ENCODE peak calls at places on chromosomes 16 and 17, in six cellular contexts. M is H9; D is naive B cell; T is activated T-helper 1 cell treated with anti-CD3 and anti-CD28 coated beads, Interleukin-12 subunit alpha, Interleukin-12 subunit beta, Interleukin-2, Interleukin-4 antibody, amounts not matched to agents 30 ng/mL and 10 ng/mL and 1 ng/mL, durations not matched to agents 14 hours and 24 hours and 36 hours; X is mucosa of descending colon; R is caudate nucleus. Y is an unnamed sample.

GRCh38 chr17:62790554-62790953 is 17.6 kb downstream of the MARCHF10 start:
- DNase-seq in M (no peak), D (no peak), T (no peak), X (no peak), R (no peak), Y (peak)

GRCh38 chr16:72928089-72928981 is 119.6 kb downstream of the ZFHX3 start:
- DNase-seq in M (no peak), D (no peak), T (no peak), X (no peak), R (no peak), Y (no peak)

GRCh38 chr16:89912143-89912542 is 6.5 kb upstream of the MC1R start:
- DNase-seq in M (no peak), D (no peak), T (no peak), X (no peak), R (no peak), Y (no peak)

GRCh38 chr17:47413872-47414271 is 90.1 kb downstream of the EFCAB13 start:
- DNase-seq in M (no peak), D (no peak), T (no peak), X (no peak), R (no peak), Y (peak)

GRCh38 chr16:28590384-28591340 is 6.2 kb downstream of the SULT1A2 start:
- DNase-seq in M (no peak), D (no peak), T (no peak), X (no peak), R (no peak), Y (no peak)

GRCh38 chr16:58128721-58129096 is 472 bp downstream of the CFAP20 start:
- DNase-seq in M (peak), D (no peak), T (no peak), X (no peak), R (no peak), Y (no peak)

GRCh38 chr16:87293990-87294389 is 23.2 kb downstream of the C16orf95 start:
- DNase-seq in M (no peak), D (no peak), T (no peak), X (no peak), R (no peak), Y (no peak)

GRCh38 chr16:4169415-4169814 is 53.2 kb upstream of the ADCY9 start:
- DNase-seq in M (no peak), D (no peak), T (no peak), X (no peak), R (no peak), Y (no peak)

GRCh38 chr16:86063696-86064405 is 164.9 kb downstream of the IRF8 start:
- DNase-seq in M (no peak), D (no peak), T (no peak), X (no peak), R (no peak), Y (no peak)

GRCh38 chr17:58986005-58986404 is 120.7 kb downstream of the TRIM37 start:
- DNase-seq in M (no peak), D (no peak), T (no peak), X (no peak), R (no peak), Y (no peak)

GRCh38 chr17:45172541-45173286 is 11.0 kb downstream of the HEXIM2 start:
- DNase-seq in M (peak), D (peak), T (peak), X (peak), R (peak), Y (peak)

GRCh38 chr17:8142158-8142886 is 9.9 kb downstream of the PER1 start:
- DNase-seq in M (peak), D (peak), T (no peak), X (no peak), R (no peak), Y (no peak)

Y was measured in AG08396.